ENCODE peak calls at places on chromosomes 11 and 22, in four cellular contexts. D is brain microvascular endothelial cell, W is HCT116, E is fibroblast of lung. Y is an unnamed sample. For H3K36me3, the result is how much of the 10 kb centered on the place peaks cover.

GRCh38 chr11:84722583-84723108 is 904.5 kb downstream of the DLG2 start:
- DNase-seq in W (no peak), E (no peak), D (no peak), Y (no peak)

GRCh38 chr11:59255281-59255680 is 42.6 kb upstream of the MPEG1 start:
- DNase-seq in D (no peak), E (no peak), W (no peak), Y (no peak)

GRCh38 chr22:42184852-42185251 is 54.2 kb upstream of the CYP2D6 start:
- DNase-seq in W (no peak), E (no peak), D (no peak), Y (no peak)

GRCh38 chr11:132605794-132606570 is 926.3 kb downstream of the OPCML start:
- DNase-seq in W (no peak), D (peak), E (no peak), Y (no peak)

GRCh38 chr11:28965824-28966223 is 857.6 kb downstream of the METTL15 start:
- DNase-seq in W (no peak), E (no peak), D (no peak), Y (no peak)

GRCh38 chr22:23243006-23243573 is 62.8 kb downstream of the BCR start:
- DNase-seq in D (no peak), W (no peak), E (peak), Y (no peak)

GRCh38 chr11:121696177-121696863 is 243.6 kb upstream of the SORL1-AS1 start:
- DNase-seq in E (peak), D (no peak), W (no peak), Y (no peak)

GRCh38 chr11:45106006-45106405 is 40.4 kb upstream of the PRDM11 start:
- DNase-seq in E (no peak), W (no peak), D (no peak), Y (no peak)

GRCh38 chr11:17015639-17016125 is 1.5 kb upstream of the PLEKHA7 start:
- DNase-seq in E (peak), D (no peak), W (no peak), Y (no peak)

GRCh38 chr11:74605403-74605802 is 13.0 kb downstream of the POLD3 start:
- DNase-seq in W (no peak), D (no peak), E (no peak), Y (no peak)

GRCh38 chr11:57597971-57598830 is 716 bp downstream of the SERPING1 start:
- DNase-seq in E (peak), W (no peak), D (no peak), Y (peak)

GRCh38 chr11:61108847-61109585 is 6.7 kb downstream of the CD5 start:
- DNase-seq in D (no peak), E (no peak), W (no peak), Y (no peak)
- H3K36me3 ChIP-seq in D (under half), E (under half), W (under half), Y (under half)

DNA sequence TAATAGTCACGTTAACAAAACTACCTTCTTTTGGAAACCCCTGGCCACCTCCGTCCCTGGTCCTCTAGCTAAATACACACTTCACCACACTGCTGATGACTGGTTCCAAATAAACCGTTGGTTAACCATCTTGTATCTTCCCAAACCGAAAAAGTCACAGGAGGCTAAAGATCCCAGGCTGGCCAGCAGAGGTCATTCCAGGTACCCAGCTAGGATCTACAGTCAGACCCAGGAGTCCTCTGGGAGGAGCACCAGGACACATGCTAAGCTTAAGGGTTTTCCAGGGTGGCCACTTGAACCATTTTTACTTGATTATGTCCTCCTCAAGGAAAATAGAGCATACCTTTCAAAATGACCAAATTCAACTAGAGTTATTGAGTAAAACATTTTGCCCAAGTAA is 103.2 kb downstream of the ETS1 start:
- DNase-seq in W (no peak), E (no peak), D (no peak), Y (no peak)
- H3K36me3 ChIP-seq in W (under half), E (under half), D (half or more), Y (under half)

GRCh38 chr22:46723882-46724281 is 14.2 kb downstream of the CERK start:
- DNase-seq in W (no peak), E (no peak), D (no peak), Y (no peak)
- H3K36me3 ChIP-seq in W (under half), E (under half), D (under half), Y (under half)

GRCh38 chr11:120455487-120455886 is 56.1 kb upstream of the GRIK4 start:
- DNase-seq in E (no peak), D (no peak), W (no peak), Y (no peak)
- H3K36me3 ChIP-seq in E (under half), D (half or more), W (under half), Y (under half)